ENCODE peak calls at places on chromosomes 11 and 22, in seven cellular contexts. N is mesendoderm; O is pancreas; Q is adrenal gland; K is sigmoid colon; T is ovary; B is CD4-positive, CD25-positive, alpha-beta regulatory T cell. E is an unnamed sample.

GRCh38 chr11:125162743-125163142 is 1.8 kb upstream of the PKNOX2 start:
- DNase-seq in N (peak; percentile 83), O (no peak), Q (no peak), K (no peak), T (no peak), B (no peak), E (no peak)

GRCh38 chr11:112841719-112842118 is 119.5 kb upstream of the NCAM1 start:
- DNase-seq in N (no peak), O (no peak), Q (no peak), K (no peak), T (no peak), B (no peak), E (no peak)

GRCh38 chr22:36470994-36471331 is 10.5 kb downstream of the TXN2 start:
- DNase-seq in N (no peak), O (no peak), Q (no peak), K (peak; percentile 91), T (no peak), B (no peak), E (no peak)

GRCh38 chr11:2521681-2522630 is 77.1 kb downstream of the KCNQ1 start:
- DNase-seq in N (no peak), O (peak; percentile 53), Q (peak; percentile 42), K (peak; percentile 48), T (peak; percentile 10), B (no peak), E (no peak)

GRCh38 chr11:79077684-79078379 is 363.0 kb downstream of the TENM4 start:
- DNase-seq in N (no peak), O (no peak), Q (no peak), K (no peak), T (no peak), B (no peak), E (no peak)

GRCh38 chr22:32327596-32328171 is 30.0 kb upstream of the RFPL3 start:
- DNase-seq in N (no peak), O (no peak), Q (no peak), K (no peak), T (no peak), B (no peak), E (no peak)

GRCh38 chr11:106217456-106217855 is 140.0 kb downstream of the AASDHPPT start:
- DNase-seq in N (no peak), O (no peak), Q (no peak), K (no peak), T (no peak), B (no peak), E (no peak)

GRCh38 chr11:28420099-28420498 is 311.9 kb downstream of the METTL15 start:
- DNase-seq in N (no peak), O (no peak), Q (no peak), K (no peak), T (no peak), B (no peak), E (no peak)

GRCh38 chr11:76436020-76436419 is 8.8 kb upstream of the EMSY start:
- DNase-seq in N (no peak), O (no peak), Q (no peak), K (no peak), T (no peak), B (no peak), E (no peak)

GRCh38 chr11:69355959-69356702 is 62.2 kb downstream of the MYEOV start:
- DNase-seq in N (no peak), O (no peak), Q (no peak), K (no peak), T (no peak), B (no peak), E (no peak)

GRCh38 chr11:101600948-101601347 is 17.1 kb upstream of the TRPC6 start:
- DNase-seq in N (no peak), O (no peak), Q (no peak), K (no peak), T (no peak), B (no peak), E (no peak)

GRCh38 chr11:114059984-114060401 is 482 bp downstream of the ZBTB16 start:
- DNase-seq in N (no peak), O (peak; percentile 85), Q (peak; percentile 54), K (peak; percentile 77), T (no peak), B (no peak), E (no peak)

GRCh38 chr22:19524170-19525115 is at the start of gene CLDN5:
- DNase-seq in N (peak; percentile 26), O (no peak), Q (no peak), K (no peak), T (no peak), B (no peak), E (no peak)
- H3K4me3 ChIP-seq in N (no peak within 1 kb of the TSS), O (no peak within 1 kb of the TSS), Q (no peak within 1 kb of the TSS), K (peak within 1 kb of the TSS; percentile 12), T (peak within 1 kb of the TSS; percentile 20), B (no peak within 1 kb of the TSS), E (no peak within 1 kb of the TSS)

GRCh38 chr11:70696564-70696963 is 298.2 kb downstream of the CTTN start:
- DNase-seq in N (no peak), O (no peak), Q (no peak), K (no peak), T (no peak), B (no peak), E (no peak)

GRCh38 chr11:70697701-70698100 is 299.4 kb downstream of the CTTN start:
- DNase-seq in N (no peak), O (peak; percentile 39), Q (no peak), K (no peak), T (no peak), B (no peak), E (no peak)

GRCh38 chr11:70694371-70694770 is 296.0 kb downstream of the CTTN start:
- DNase-seq in N (no peak), O (peak; percentile 23), Q (no peak), K (no peak), T (no peak), B (no peak), E (no peak)

GRCh38 chr11:70696076-70696475 is 297.7 kb downstream of the CTTN start:
- DNase-seq in N (no peak), O (peak; percentile 37), Q (no peak), K (no peak), T (no peak), B (no peak), E (no peak)

DNA sequence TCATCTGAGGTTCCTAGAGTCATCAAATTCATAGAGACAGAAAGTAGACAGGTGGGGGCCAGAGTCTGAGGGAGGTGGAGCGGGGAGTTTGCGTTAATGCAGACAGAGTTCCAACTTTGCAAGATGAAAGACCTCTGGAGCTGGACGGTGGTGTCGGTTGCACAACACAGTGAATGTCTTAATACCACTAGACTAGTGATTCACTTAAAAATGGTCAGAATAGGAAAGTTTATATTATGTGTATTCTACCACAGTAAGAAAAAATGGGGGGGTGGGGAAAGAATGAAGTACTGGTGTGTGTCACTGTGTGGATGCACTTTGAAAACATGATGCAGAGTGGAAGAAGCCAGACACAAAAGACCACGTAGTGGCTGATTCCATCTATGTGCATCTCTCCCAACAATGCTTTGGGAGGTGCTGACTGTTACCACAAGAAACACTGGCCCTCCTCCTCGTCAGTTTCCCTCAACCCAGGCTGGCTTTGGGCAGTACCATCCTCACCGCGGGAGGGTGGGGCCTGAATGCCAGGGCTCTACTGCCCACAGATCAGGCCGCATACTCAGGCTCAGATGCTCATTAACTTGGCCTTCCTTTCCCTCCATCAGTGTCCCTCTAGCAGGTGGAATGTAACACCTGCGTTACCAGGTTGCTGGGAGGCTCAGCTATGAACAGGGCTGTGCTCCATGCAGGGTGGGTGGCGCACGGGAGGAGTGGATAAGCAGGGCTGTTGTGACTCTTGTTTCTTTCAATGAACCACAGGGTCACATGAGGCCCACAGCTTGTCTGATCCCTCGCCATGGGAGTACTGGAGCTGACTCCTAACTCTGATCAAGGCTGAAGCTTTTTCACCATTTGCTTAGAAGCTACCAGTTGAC is 297.0 kb downstream of the CTTN start:
- DNase-seq in N (no peak), O (peak; percentile 17), Q (no peak), K (no peak), T (no peak), B (no peak), E (no peak)
- H3K27ac ChIP-seq in N (no peak overlapping the region), O (no peak overlapping the region), Q (no peak overlapping the region), K (no peak overlapping the region), T (no peak overlapping the region), B (no peak overlapping the region), E (no peak overlapping the region)

DNA sequence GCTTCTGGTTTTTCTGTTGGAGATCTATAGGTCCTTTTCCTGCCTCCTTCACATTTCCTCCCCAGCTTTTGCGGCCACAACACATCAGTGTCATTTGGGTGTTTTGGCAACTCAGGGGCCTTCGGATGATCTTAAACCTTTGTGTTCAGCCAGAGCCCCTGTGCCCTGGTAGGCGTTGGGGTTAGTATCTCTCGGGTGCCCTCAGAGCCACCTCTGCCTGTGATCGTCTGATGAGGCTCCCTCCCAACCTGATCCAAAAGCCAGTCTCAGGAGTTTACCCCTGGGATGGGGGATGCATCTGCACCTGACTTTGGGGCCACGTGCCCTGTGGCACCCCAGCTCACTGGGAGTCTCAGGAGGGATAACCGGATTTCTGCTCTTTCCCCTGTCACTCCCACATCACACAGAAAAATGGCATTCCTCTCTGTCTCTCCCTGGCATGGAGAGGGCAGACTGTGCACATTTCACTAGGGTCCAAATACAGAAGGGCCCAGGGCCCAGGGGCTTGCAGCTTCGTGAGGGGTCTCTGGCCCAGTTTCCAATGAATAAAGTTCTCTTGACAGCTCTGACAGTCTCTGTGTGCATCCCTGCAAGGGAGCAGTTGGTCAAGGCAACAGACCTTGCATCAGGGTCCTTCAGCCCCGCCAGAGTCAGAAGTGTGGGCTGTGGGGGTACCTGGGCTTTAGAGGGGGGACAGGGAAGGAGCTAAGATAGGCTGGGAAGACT is 2.6 kb downstream of the RNF26 start:
- DNase-seq in N (no peak), O (no peak), Q (no peak), K (no peak), T (no peak), B (no peak), E (no peak)
- H3K4me3 ChIP-seq in N (no peak overlapping the region), O (no peak overlapping the region), Q (no peak overlapping the region), K (no peak overlapping the region), T (no peak overlapping the region), B (no peak overlapping the region), E (no peak overlapping the region)

DNA sequence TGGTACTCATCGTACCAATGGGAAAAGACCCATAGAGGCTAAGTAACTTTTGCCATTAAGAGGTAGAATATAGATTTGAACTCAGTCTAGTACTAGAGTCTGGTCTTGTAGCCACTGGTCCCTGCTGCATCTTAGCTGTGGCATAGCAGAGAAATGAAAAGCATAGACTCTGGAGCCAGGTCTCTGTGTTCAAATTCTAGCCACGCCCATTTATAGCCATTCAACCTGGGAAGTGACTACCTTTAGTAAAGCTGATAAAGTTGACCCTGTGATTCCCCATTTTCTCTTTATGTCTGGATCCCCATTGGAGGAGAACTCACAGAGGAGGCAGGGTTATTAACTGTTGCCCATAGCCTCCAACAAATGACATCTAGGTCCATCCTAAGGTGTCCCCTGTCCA is 113.6 kb downstream of the ME3 start:
- DNase-seq in N (no peak), O (no peak), Q (no peak), K (no peak), T (no peak), B (no peak), E (no peak)
- H3K27ac ChIP-seq in N (no peak overlapping the region), O (no peak overlapping the region), Q (peak overlapping the region; percentile 72), K (peak overlapping the region; percentile 61), T (peak overlapping the region; percentile 13), B (no peak overlapping the region), E (no peak overlapping the region)